ENCODE peak calls at places on chromosomes 5 and 9, in nine cellular contexts. G, Q, F, V, I, L, A, X and H are unnamed samples.
A peak's percentile ranks its signal among the peaks of the same experiment; 100 is the strongest.

GRCh38 chr5:175822225-175822624 is 49.2 kb upstream of the CPLX2 start:
- DNase-seq in X (no peak), L (no peak), Q (no peak), V (no peak), F (no peak), I (no peak), G (no peak), A (peak; percentile 16), H (no peak)

GRCh38 chr9:136854842-136855460 is 2.8 kb downstream of the MAMDC4 start:
- DNase-seq in G (no peak), A (no peak), V (no peak), Q (no peak), L (no peak), F (no peak), I (no peak), X (no peak), H (no peak)

GRCh38 chr9:19137282-19137681 is 10.0 kb upstream of the PLIN2 start:
- DNase-seq in X (no peak), A (no peak), L (no peak), I (no peak), F (no peak), Q (no peak), V (no peak), G (no peak), H (no peak)

GRCh38 chr9:27150758-27151431 is 41.9 kb downstream of the TEK start:
- DNase-seq in V (no peak), I (no peak), F (no peak), Q (no peak), G (no peak), L (no peak), X (no peak), A (no peak), H (no peak)

GRCh38 chr5:3209918-3210317 is 385.7 kb upstream of the IRX1 start:
- DNase-seq in F (no peak), A (no peak), I (no peak), V (no peak), G (no peak), X (no peak), L (no peak), Q (no peak), H (no peak)

GRCh38 chr5:35771321-35771720 is 85.4 kb upstream of the IL7R start:
- DNase-seq in I (no peak), Q (no peak), L (no peak), A (no peak), X (no peak), G (no peak), F (no peak), V (no peak), H (no peak)

GRCh38 chr9:72473474-72474241 is 47.8 kb upstream of the TMC1 start:
- DNase-seq in Q (no peak), L (no peak), A (no peak), I (no peak), F (no peak), G (no peak), X (no peak), V (peak; percentile 48), H (no peak)

GRCh38 chr9:135461936-135462335 is 17.6 kb upstream of the PPP1R26 start:
- DNase-seq in X (no peak), F (no peak), L (no peak), I (no peak), Q (no peak), G (no peak), V (no peak), A (no peak), H (no peak)

GRCh38 chr5:120454094-120454798 is 9.9 kb upstream of the PRR16 start:
- DNase-seq in I (no peak), V (no peak), F (no peak), G (peak; percentile 37), L (no peak), X (peak; percentile 44), Q (no peak), A (peak; percentile 67), H (no peak)

DNA sequence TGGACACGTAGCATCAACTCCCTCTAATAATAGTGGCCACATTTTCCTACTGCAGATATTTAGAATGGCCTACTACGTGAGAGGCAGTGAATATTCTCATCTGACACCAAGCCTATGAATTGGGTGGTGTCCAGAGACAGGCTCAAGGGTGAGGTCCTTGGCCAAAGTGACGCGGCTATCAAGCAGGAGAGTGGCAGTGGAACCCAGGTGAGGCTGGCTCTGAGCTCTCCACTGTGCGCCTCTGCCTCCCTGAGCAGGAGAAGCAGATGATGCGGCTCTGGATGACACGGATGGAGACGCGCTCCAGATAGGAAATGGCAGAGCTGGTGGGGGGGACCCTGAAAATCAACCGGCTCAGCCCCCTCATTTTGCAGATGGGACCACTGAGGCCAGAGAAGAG is 69.7 kb downstream of the CFAP77 start:
- DNase-seq in I (no peak), F (no peak), G (no peak), A (no peak), L (no peak), V (no peak), X (no peak), Q (no peak), H (no peak)
- H3K27me3 ChIP-seq in I (peaks cover 46% of the 10 kb centered on the region), F (peaks cover 39% of the 10 kb centered on the region), G (no peaks in the 10 kb centered on the region), A (no peaks in the 10 kb centered on the region), L (peaks cover 40% of the 10 kb centered on the region), V (peaks cover 2% of the 10 kb centered on the region), X (no peaks in the 10 kb centered on the region), Q (no peaks in the 10 kb centered on the region), H (no peaks in the 10 kb centered on the region)

GRCh38 chr5:123490974-123491373 is 21.0 kb upstream of the CSNK1G3 start:
- DNase-seq in V (no peak), X (no peak), A (no peak), Q (no peak), F (no peak), I (no peak), G (no peak), L (no peak), H (no peak)

GRCh38 chr5:123483446-123484077 is 28.4 kb upstream of the CSNK1G3 start:
- DNase-seq in L (no peak), X (no peak), F (no peak), I (no peak), V (no peak), G (no peak), A (peak; percentile 68), Q (no peak), H (no peak)

GRCh38 chr5:123485275-123485674 is 26.7 kb upstream of the CSNK1G3 start:
- DNase-seq in A (peak; percentile 19), X (peak; percentile 13), G (no peak), F (no peak), V (no peak), Q (no peak), I (no peak), L (no peak), H (no peak)

GRCh38 chr5:123482258-123482657 is 29.7 kb upstream of the CSNK1G3 start:
- DNase-seq in G (no peak), V (no peak), Q (no peak), A (no peak), I (no peak), L (no peak), F (no peak), X (no peak), H (no peak)

GRCh38 chr5:123487298-123487697 is 24.7 kb upstream of the CSNK1G3 start:
- DNase-seq in Q (no peak), V (no peak), G (no peak), F (no peak), A (no peak), I (no peak), L (no peak), X (no peak), H (no peak)
- H3K27ac ChIP-seq in Q (no peak overlapping the region), V (no peak overlapping the region), G (no peak overlapping the region), F (no peak overlapping the region), A (no peak overlapping the region), I (no peak overlapping the region), L (no peak overlapping the region), X (no peak overlapping the region), H (no peak overlapping the region)

GRCh38 chr5:134647750-134648424 is 698 bp upstream of the SEC24A start:
- DNase-seq in G (no peak), A (peak; percentile 78), L (peak; percentile 24), F (no peak), V (peak; percentile 85), X (peak; percentile 46), Q (no peak), I (peak; percentile 11), H (peak; percentile 6)

GRCh38 chr5:134649163-134649916 is 755 bp downstream of the SEC24A start:
- DNase-seq in G (no peak), F (peak; percentile 61), V (no peak), Q (peak; percentile 31), A (peak; percentile 7), I (no peak), X (no peak), L (peak; percentile 51), H (no peak)

GRCh38 chr5:134642931-134643530 is 5.6 kb upstream of the SEC24A start:
- DNase-seq in F (no peak), A (no peak), L (no peak), Q (no peak), I (no peak), V (peak; percentile 62), G (no peak), X (no peak), H (no peak)

GRCh38 chr5:134651531-134651930 is 2.9 kb downstream of the SEC24A start:
- DNase-seq in F (no peak), I (no peak), V (no peak), Q (no peak), A (no peak), G (no peak), X (no peak), L (no peak), H (no peak)

DNA sequence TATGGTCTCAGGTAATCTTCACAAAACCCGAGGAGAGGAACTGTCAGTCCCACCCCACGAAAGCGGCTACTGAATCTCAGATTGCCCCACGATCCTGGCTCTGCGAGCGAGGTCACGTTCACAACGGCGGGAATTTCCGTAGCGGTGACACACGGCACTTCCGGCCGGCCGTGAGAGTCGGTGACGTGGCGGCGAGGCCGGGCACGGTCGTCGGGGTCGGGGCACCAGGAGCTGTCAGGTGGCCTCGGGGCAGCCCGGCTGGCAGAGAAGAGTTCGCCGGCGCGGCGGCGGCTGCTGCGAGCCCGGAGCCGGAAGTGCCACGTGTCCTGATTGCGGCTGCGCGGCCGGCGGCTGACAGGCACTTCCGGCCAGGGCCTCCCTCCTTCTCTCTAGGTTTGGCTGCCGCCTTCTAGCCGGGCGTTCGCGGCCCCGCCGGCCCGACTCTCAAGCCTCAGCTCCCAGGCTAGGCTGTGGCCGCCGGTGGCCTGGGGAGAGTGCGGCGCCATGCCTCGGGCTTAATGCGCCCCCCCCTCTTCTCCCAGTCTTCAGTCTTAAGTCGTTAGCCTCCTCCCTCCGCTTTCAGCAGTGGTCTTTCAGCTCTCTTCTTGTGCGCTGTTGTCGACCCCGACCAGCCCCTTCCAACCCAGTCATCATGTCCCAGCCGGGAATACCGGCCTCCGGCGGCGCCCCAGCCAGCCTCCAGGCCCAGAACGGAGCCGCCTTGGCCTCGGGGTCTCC is at the start of gene SEC24A:
- DNase-seq in X (peak; percentile 97), A (peak; percentile 97), V (no peak), I (peak; percentile 94), Q (peak; percentile 94), L (peak; percentile 90), G (peak; percentile 81), F (peak; percentile 95), H (peak; percentile 95)
- H3K27me3 ChIP-seq in X (no peaks in the 10 kb centered on the region), A (no peaks in the 10 kb centered on the region), V (no peaks in the 10 kb centered on the region), I (no peaks in the 10 kb centered on the region), Q (no peaks in the 10 kb centered on the region), L (no peaks in the 10 kb centered on the region), G (no peaks in the 10 kb centered on the region), F (no peaks in the 10 kb centered on the region), H (no peaks in the 10 kb centered on the region)

DNA sequence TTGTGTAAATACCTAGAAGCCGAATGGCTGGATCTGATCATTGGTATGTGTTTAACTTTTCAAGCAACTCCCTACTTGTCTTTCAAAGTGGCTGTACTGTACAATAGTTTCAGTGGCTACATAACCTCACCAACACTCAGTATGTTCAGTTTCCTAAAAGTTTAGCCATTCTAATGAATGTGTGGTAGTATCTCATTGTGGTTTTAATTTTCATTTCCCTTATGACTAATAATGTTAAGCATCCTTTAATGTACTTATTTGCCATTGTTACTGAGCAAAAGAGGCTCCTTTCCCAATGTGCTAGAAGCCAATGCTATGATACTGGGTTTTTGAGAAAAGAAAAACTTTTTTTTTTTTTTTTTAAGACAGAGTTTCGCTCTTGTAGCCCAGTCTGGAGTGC is 27.8 kb upstream of the ALDOB start:
- DNase-seq in F (no peak), I (no peak), L (no peak), Q (no peak), V (no peak), A (no peak), X (no peak), G (no peak), H (no peak)
- H3K27ac ChIP-seq in F (no peak overlapping the region), I (no peak overlapping the region), L (no peak overlapping the region), Q (no peak overlapping the region), V (no peak overlapping the region), A (no peak overlapping the region), X (peak overlapping the region; percentile 29), G (no peak overlapping the region), H (no peak overlapping the region)